ENCODE peak calls at places on chromosomes 5 and 9, in eight cellular contexts. One of them, this sample, is unnamed.

GRCh38 chr9:114138537-114138936 is 16.8 kb upstream of the COL27A1 start:
- DNase-seq in stimulated activated CD8-positive, alpha-beta memory T cell treated with anti-CD3 and anti-CD28 coated beads, Interleukin-4, amount 100 ng/mL, for 48 hours: no peak
- DNase-seq in CD4-positive, CD25-positive, alpha-beta regulatory T cell: no peak
- DNase-seq in Caki2: no peak
- DNase-seq in NAMALWA: no peak
- DNase-seq in cardiac fibroblast: no peak
- DNase-seq in psoas muscle: peak
- DNase-seq in choroid plexus epithelial cell: no peak
- DNase-seq in this sample: no peak

GRCh38 chr5:55218966-55219365 is 8.1 kb downstream of the MCIDAS start:
- DNase-seq in stimulated activated CD8-positive, alpha-beta memory T cell treated with anti-CD3 and anti-CD28 coated beads, Interleukin-4, amount 100 ng/mL, for 48 hours: no peak
- DNase-seq in CD4-positive, CD25-positive, alpha-beta regulatory T cell: no peak
- DNase-seq in Caki2: no peak
- DNase-seq in NAMALWA: no peak
- DNase-seq in cardiac fibroblast: no peak
- DNase-seq in psoas muscle: no peak
- DNase-seq in choroid plexus epithelial cell: no peak
- DNase-seq in this sample: no peak

GRCh38 chr5:102753889-102754498 is 1.1 kb upstream of the PAM start:
- DNase-seq in stimulated activated CD8-positive, alpha-beta memory T cell treated with anti-CD3 and anti-CD28 coated beads, Interleukin-4, amount 100 ng/mL, for 48 hours: no peak
- DNase-seq in CD4-positive, CD25-positive, alpha-beta regulatory T cell: no peak
- DNase-seq in Caki2: no peak
- DNase-seq in NAMALWA: no peak
- DNase-seq in cardiac fibroblast: no peak
- DNase-seq in psoas muscle: peak
- DNase-seq in choroid plexus epithelial cell: no peak
- DNase-seq in this sample: peak

GRCh38 chr5:6722015-6722414 is 8.8 kb downstream of the TENT4A start:
- DNase-seq in stimulated activated CD8-positive, alpha-beta memory T cell treated with anti-CD3 and anti-CD28 coated beads, Interleukin-4, amount 100 ng/mL, for 48 hours: no peak
- DNase-seq in CD4-positive, CD25-positive, alpha-beta regulatory T cell: no peak
- DNase-seq in Caki2: no peak
- DNase-seq in NAMALWA: peak
- DNase-seq in cardiac fibroblast: peak
- DNase-seq in psoas muscle: no peak
- DNase-seq in choroid plexus epithelial cell: peak
- DNase-seq in this sample: no peak

GRCh38 chr9:87350915-87351314 is 146.8 kb upstream of the DAPK1 start:
- DNase-seq in stimulated activated CD8-positive, alpha-beta memory T cell treated with anti-CD3 and anti-CD28 coated beads, Interleukin-4, amount 100 ng/mL, for 48 hours: no peak
- DNase-seq in CD4-positive, CD25-positive, alpha-beta regulatory T cell: no peak
- DNase-seq in Caki2: no peak
- DNase-seq in NAMALWA: no peak
- DNase-seq in cardiac fibroblast: peak
- DNase-seq in psoas muscle: no peak
- DNase-seq in choroid plexus epithelial cell: peak
- DNase-seq in this sample: no peak

GRCh38 chr9:95936579-95937075 is 61.1 kb downstream of the ERCC6L2 start:
- DNase-seq in stimulated activated CD8-positive, alpha-beta memory T cell treated with anti-CD3 and anti-CD28 coated beads, Interleukin-4, amount 100 ng/mL, for 48 hours: no peak
- DNase-seq in CD4-positive, CD25-positive, alpha-beta regulatory T cell: no peak
- DNase-seq in Caki2: no peak
- DNase-seq in NAMALWA: no peak
- DNase-seq in cardiac fibroblast: no peak
- DNase-seq in psoas muscle: no peak
- DNase-seq in choroid plexus epithelial cell: no peak
- DNase-seq in this sample: no peak

GRCh38 chr5:142020122-142020659 is 7.4 kb upstream of the GNPDA1 start:
- DNase-seq in stimulated activated CD8-positive, alpha-beta memory T cell treated with anti-CD3 and anti-CD28 coated beads, Interleukin-4, amount 100 ng/mL, for 48 hours: no peak
- DNase-seq in CD4-positive, CD25-positive, alpha-beta regulatory T cell: no peak
- DNase-seq in Caki2: no peak
- DNase-seq in NAMALWA: no peak
- DNase-seq in cardiac fibroblast: no peak
- DNase-seq in psoas muscle: no peak
- DNase-seq in choroid plexus epithelial cell: no peak
- DNase-seq in this sample: no peak

GRCh38 chr9:124355032-124355940 is 60.0 kb downstream of the PSMB7 start:
- DNase-seq in stimulated activated CD8-positive, alpha-beta memory T cell treated with anti-CD3 and anti-CD28 coated beads, Interleukin-4, amount 100 ng/mL, for 48 hours: no peak
- DNase-seq in CD4-positive, CD25-positive, alpha-beta regulatory T cell: no peak
- DNase-seq in Caki2: no peak
- DNase-seq in NAMALWA: no peak
- DNase-seq in cardiac fibroblast: no peak
- DNase-seq in psoas muscle: no peak
- DNase-seq in choroid plexus epithelial cell: no peak
- DNase-seq in this sample: no peak

GRCh38 chr9:109708507-109708945 is 71.5 kb upstream of the PALM2AKAP2 start:
- DNase-seq in stimulated activated CD8-positive, alpha-beta memory T cell treated with anti-CD3 and anti-CD28 coated beads, Interleukin-4, amount 100 ng/mL, for 48 hours: no peak
- DNase-seq in CD4-positive, CD25-positive, alpha-beta regulatory T cell: no peak
- DNase-seq in Caki2: no peak
- DNase-seq in NAMALWA: no peak
- DNase-seq in cardiac fibroblast: peak
- DNase-seq in psoas muscle: no peak
- DNase-seq in choroid plexus epithelial cell: peak
- DNase-seq in this sample: no peak

GRCh38 chr5:53334431-53334941 is 145.9 kb upstream of the FST start:
- DNase-seq in stimulated activated CD8-positive, alpha-beta memory T cell treated with anti-CD3 and anti-CD28 coated beads, Interleukin-4, amount 100 ng/mL, for 48 hours: no peak
- DNase-seq in CD4-positive, CD25-positive, alpha-beta regulatory T cell: no peak
- DNase-seq in Caki2: no peak
- DNase-seq in NAMALWA: no peak
- DNase-seq in cardiac fibroblast: peak
- DNase-seq in psoas muscle: no peak
- DNase-seq in choroid plexus epithelial cell: peak
- DNase-seq in this sample: no peak

GRCh38 chr5:112083623-112084022 is 326.6 kb upstream of the NREP start:
- DNase-seq in stimulated activated CD8-positive, alpha-beta memory T cell treated with anti-CD3 and anti-CD28 coated beads, Interleukin-4, amount 100 ng/mL, for 48 hours: no peak
- DNase-seq in CD4-positive, CD25-positive, alpha-beta regulatory T cell: no peak
- DNase-seq in Caki2: no peak
- DNase-seq in NAMALWA: no peak
- DNase-seq in cardiac fibroblast: no peak
- DNase-seq in psoas muscle: no peak
- DNase-seq in choroid plexus epithelial cell: no peak
- DNase-seq in this sample: no peak

GRCh38 chr5:144275329-144275728 is 104.7 kb downstream of the KCTD16 start:
- DNase-seq in stimulated activated CD8-positive, alpha-beta memory T cell treated with anti-CD3 and anti-CD28 coated beads, Interleukin-4, amount 100 ng/mL, for 48 hours: no peak
- DNase-seq in CD4-positive, CD25-positive, alpha-beta regulatory T cell: no peak
- DNase-seq in Caki2: no peak
- DNase-seq in NAMALWA: no peak
- DNase-seq in cardiac fibroblast: no peak
- DNase-seq in psoas muscle: no peak
- DNase-seq in choroid plexus epithelial cell: no peak
- DNase-seq in this sample: no peak

GRCh38 chr9:91530829-91531228 is 107.2 kb upstream of the NFIL3 start:
- DNase-seq in stimulated activated CD8-positive, alpha-beta memory T cell treated with anti-CD3 and anti-CD28 coated beads, Interleukin-4, amount 100 ng/mL, for 48 hours: no peak
- DNase-seq in CD4-positive, CD25-positive, alpha-beta regulatory T cell: no peak
- DNase-seq in Caki2: no peak
- DNase-seq in NAMALWA: no peak
- DNase-seq in cardiac fibroblast: no peak
- DNase-seq in psoas muscle: no peak
- DNase-seq in choroid plexus epithelial cell: peak
- DNase-seq in this sample: no peak

GRCh38 chr5:20618353-20618752 is 630.4 kb upstream of the CDH18 start:
- DNase-seq in stimulated activated CD8-positive, alpha-beta memory T cell treated with anti-CD3 and anti-CD28 coated beads, Interleukin-4, amount 100 ng/mL, for 48 hours: no peak
- DNase-seq in CD4-positive, CD25-positive, alpha-beta regulatory T cell: no peak
- DNase-seq in Caki2: no peak
- DNase-seq in NAMALWA: no peak
- DNase-seq in cardiac fibroblast: peak
- DNase-seq in psoas muscle: no peak
- DNase-seq in choroid plexus epithelial cell: no peak
- DNase-seq in this sample: no peak